ENCODE peak calls at places on chromosomes 5 and 9, in eight cellular contexts. F is CD8-positive, alpha-beta T cell; W is endothelial cell of umbilical vein; V is effector memory CD4-positive, alpha-beta T cell; T is IMR-90; M is thoracic aorta; D is adrenal gland; Z is Peyer's patch. G is an unnamed sample. For H3K36me3 and H3K4me1, the result is how much of the 10 kb centered on the place peaks cover.

GRCh38 chr9:35829764-35830096 is 702 bp downstream of the TMEM8B start:
- DNase-seq in V (no peak), D (no peak), Z (no peak), F (no peak), W (no peak), M (no peak), T (no peak), G (no peak)

GRCh38 chr5:36777105-36777757 is 99.3 kb upstream of the NIPBL start:
- DNase-seq in Z (peak), F (no peak), T (peak), D (peak), M (no peak), W (peak), V (no peak), G (peak)

GRCh38 chr5:139795074-139796001 is at the start of gene PSD2:
- DNase-seq in D (peak), T (no peak), M (no peak), Z (no peak), F (no peak), W (no peak), V (no peak), G (no peak)

GRCh38 chr9:75142208-75142607 is 53.9 kb downstream of the OSTF1 start:
- DNase-seq in V (no peak), D (no peak), F (no peak), T (no peak), M (no peak), W (peak), Z (no peak), G (no peak)

GRCh38 chr9:19116391-19116790 is 10.9 kb downstream of the PLIN2 start:
- DNase-seq in W (no peak), V (no peak), M (no peak), F (no peak), Z (peak), T (peak), D (peak), G (no peak)

GRCh38 chr9:136728548-136729123 is 14.1 kb downstream of the LCN10 start:
- DNase-seq in F (no peak), T (peak), D (peak), M (no peak), Z (no peak), W (peak), V (no peak), G (peak)

GRCh38 chr9:92324889-92325268 is 271 bp downstream of the NOL8 start:
- DNase-seq in V (no peak), M (no peak), D (no peak), F (no peak), W (no peak), Z (no peak), T (no peak), G (no peak)

GRCh38 chr9:101477214-101477613 is 41.6 kb upstream of the ALDOB start:
- DNase-seq in W (no peak), Z (no peak), F (no peak), D (no peak), M (no peak), T (peak), V (no peak), G (no peak)

GRCh38 chr9:129773262-129774048 is 20.6 kb upstream of the PTGES start:
- DNase-seq in D (peak), T (peak), Z (peak), F (no peak), M (no peak), V (no peak), W (no peak), G (peak)

GRCh38 chr5:123879071-123879470 is 367.1 kb downstream of the CSNK1G3 start:
- DNase-seq in D (no peak), F (no peak), M (no peak), T (no peak), W (no peak), Z (no peak), V (no peak), G (no peak)

GRCh38 chr5:133715622-133716021 is 103.3 kb upstream of the FSTL4 start:
- DNase-seq in M (no peak), Z (no peak), D (no peak), W (no peak), T (no peak), V (no peak), F (no peak), G (no peak)

GRCh38 chr9:109914280-109915027 is 134.5 kb downstream of the PALM2AKAP2 start:
- DNase-seq in T (peak), M (no peak), V (no peak), D (no peak), F (no peak), Z (peak), W (no peak), G (peak)

GRCh38 chr9:121201045-121201737 is 478 bp downstream of the RAB14 start:
- DNase-seq in F (peak), M (no peak), W (peak), D (peak), Z (peak), V (peak), T (no peak), G (peak)

GRCh38 chr5:124721336-124721735 is 25.1 kb downstream of the ZNF608 start:
- DNase-seq in D (no peak), Z (no peak), M (no peak), F (no peak), V (no peak), W (no peak), T (no peak), G (no peak)

GRCh38 chr5:14414615-14415515 is 166.7 kb upstream of the OTULINL start:
- DNase-seq in F (no peak), V (no peak), M (no peak), W (no peak), T (no peak), Z (no peak), D (no peak), G (no peak)

GRCh38 chr9:95005276-95006141 is 279.0 kb downstream of the AOPEP start:
- DNase-seq in D (no peak), F (no peak), W (no peak), T (no peak), V (no peak), M (no peak), Z (no peak), G (no peak)

GRCh38 chr9:83596899-83597504 is 25.9 kb upstream of the IDNK start:
- DNase-seq in V (no peak), F (no peak), M (no peak), Z (peak), W (peak), T (no peak), D (peak), G (peak)

GRCh38 chr5:160039810-160040470 is 31.0 kb downstream of the TTC1 start:
- DNase-seq in T (peak), M (no peak), W (peak), F (no peak), D (no peak), Z (no peak), V (no peak), G (no peak)

GRCh38 chr9:36566813-36567217 is 5.9 kb upstream of the MELK start:
- DNase-seq in F (no peak), T (peak), V (no peak), W (peak), D (peak), M (peak), Z (no peak), G (no peak)

GRCh38 chr9:129757045-129757444 is 4.2 kb upstream of the PTGES start:
- DNase-seq in T (no peak), D (peak), Z (no peak), W (no peak), M (no peak), F (no peak), V (no peak), G (no peak)

GRCh38 chr5:2534251-2534650 is 217.2 kb downstream of the IRX2 start:
- DNase-seq in D (no peak), V (no peak), M (no peak), T (no peak), F (no peak), Z (no peak), W (no peak), G (no peak)

GRCh38 chr5:131270809-131271208 is 7.0 kb downstream of the CDC42SE2 start:
- DNase-seq in W (no peak), V (no peak), F (no peak), T (peak), Z (no peak), D (no peak), M (no peak), G (no peak)

GRCh38 chr5:72487151-72487550 is 20.1 kb downstream of the ZNF366 start:
- DNase-seq in M (no peak), W (no peak), F (no peak), V (no peak), D (no peak), Z (no peak), T (no peak), G (no peak)

GRCh38 chr9:81717061-81717746 is 27.9 kb upstream of the TLE1 start:
- DNase-seq in F (no peak), Z (no peak), M (no peak), V (no peak), D (no peak), W (no peak), T (no peak), G (no peak)

GRCh38 chr5:119878712-119879111 is 249.4 kb downstream of the FAM170A start:
- DNase-seq in D (no peak), F (no peak), W (no peak), Z (no peak), V (no peak), T (no peak), M (no peak), G (no peak)

GRCh38 chr9:98590115-98590514 is 118.6 kb downstream of the GABBR2 start:
- DNase-seq in F (no peak), V (no peak), D (no peak), T (no peak), W (no peak), Z (no peak), M (no peak), G (no peak)

GRCh38 chr5:139639619-139640431 is 8.3 kb upstream of the CXXC5 start:
- DNase-seq in D (peak), V (no peak), W (no peak), M (no peak), F (no peak), T (peak), Z (peak), G (peak)

GRCh38 chr9:90432951-90433350 is 209.7 kb downstream of the DIRAS2 start:
- DNase-seq in V (no peak), Z (no peak), T (no peak), F (no peak), M (no peak), W (no peak), D (no peak), G (no peak)

GRCh38 chr5:72921103-72921502 is 34.7 kb upstream of the FCHO2 start:
- DNase-seq in Z (no peak), V (no peak), F (no peak), M (no peak), D (no peak), T (no peak), W (peak), G (no peak)

GRCh38 chr5:139660105-139660915 is 12.2 kb downstream of the CXXC5 start:
- DNase-seq in T (no peak), Z (peak), M (no peak), D (peak), W (peak), V (no peak), F (no peak), G (peak)

GRCh38 chr5:131814990-131815389 is 18.2 kb upstream of the FNIP1 start:
- DNase-seq in V (no peak), T (peak), M (no peak), W (peak), Z (no peak), D (no peak), F (no peak), G (no peak)

GRCh38 chr9:70053864-70054263 is 10.2 kb downstream of the MAMDC2 start:
- DNase-seq in M (no peak), Z (no peak), F (no peak), V (no peak), W (peak), T (no peak), D (no peak), G (no peak)

GRCh38 chr9:84990850-84991505 is 321.4 kb downstream of the NTRK2 start:
- DNase-seq in T (no peak), V (no peak), F (no peak), W (no peak), M (no peak), D (no peak), Z (no peak), G (no peak)

GRCh38 chr9:130042931-130043653 is at the start of gene FNBP1:
- DNase-seq in W (peak), D (peak), F (peak), M (no peak), Z (peak), V (peak), T (peak), G (peak)

GRCh38 chr5:41856644-41857491 is 13.4 kb downstream of the OXCT1 start:
- DNase-seq in D (peak), V (peak), W (peak), Z (peak), M (no peak), F (no peak), T (peak), G (peak)

GRCh38 chr5:57243286-57244137 is 69.7 kb downstream of the GPBP1 start:
- DNase-seq in V (no peak), D (no peak), W (no peak), M (no peak), Z (no peak), F (no peak), T (no peak), G (peak)
- H3K36me3 ChIP-seq in V (under half), D (under half), W (under half), M (under half), Z (under half), F (under half), T (under half), G (under half)

DNA sequence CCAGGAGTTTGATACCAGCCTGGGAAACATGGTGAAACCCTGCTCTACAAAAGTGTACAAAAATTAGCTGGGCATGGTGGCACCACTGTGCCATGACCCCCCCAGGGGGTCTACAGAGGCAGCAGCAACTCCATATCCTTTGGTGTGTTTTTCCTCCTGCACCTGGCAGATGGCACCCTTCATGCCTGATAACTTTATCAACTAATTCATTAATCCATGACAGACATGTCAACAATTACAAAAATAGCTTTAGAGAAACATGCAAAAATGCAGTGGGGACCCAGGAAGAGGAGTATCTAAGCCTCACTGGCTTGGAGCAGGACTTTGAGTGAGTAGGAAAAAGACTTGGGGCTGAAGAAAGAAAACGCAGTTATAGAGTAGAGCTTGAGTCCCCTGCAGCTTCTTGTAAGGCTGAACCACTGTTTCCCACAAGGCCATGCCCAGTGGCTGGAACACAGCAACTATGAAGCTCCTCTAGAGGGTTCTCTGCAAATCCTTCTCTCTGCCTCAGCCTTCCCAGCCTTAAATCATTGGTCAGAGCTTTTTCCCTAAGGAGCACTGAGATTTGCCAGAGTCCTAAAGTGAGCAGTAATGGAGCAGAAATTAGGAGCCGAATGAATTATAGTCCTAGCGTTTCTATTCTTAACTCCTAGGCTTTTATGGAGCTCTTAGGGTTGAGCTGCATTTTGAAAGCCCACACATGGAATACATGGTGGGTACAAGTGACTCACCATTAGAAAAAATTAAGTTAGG is 25.5 kb upstream of the B4GALT1 start:
- DNase-seq in M (no peak), T (no peak), V (no peak), W (no peak), F (no peak), D (no peak), Z (no peak), G (no peak)
- H3K4me1 ChIP-seq in M (half or more), T (under half), V (under half), W (under half), F (under half), D (under half), Z (under half), G (under half)

DNA sequence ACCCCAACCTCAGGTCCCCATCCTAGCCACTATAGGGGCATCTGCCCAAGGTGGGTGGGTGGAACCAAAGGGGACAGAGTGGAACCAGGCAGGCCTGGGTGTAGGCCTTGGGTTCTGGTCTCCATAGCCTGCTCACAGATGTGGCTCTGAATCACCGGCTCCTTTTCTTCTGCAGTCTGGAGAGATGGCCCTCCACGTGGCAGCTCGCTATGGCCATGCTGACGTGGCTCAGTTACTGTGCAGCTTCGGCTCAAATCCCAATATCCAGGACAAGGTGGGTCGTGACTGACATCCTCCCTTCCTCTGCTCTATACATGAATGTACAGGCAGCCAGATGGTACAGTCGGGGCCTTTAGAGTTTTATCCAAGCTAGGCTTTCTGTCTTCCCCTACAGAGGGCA is 77.3 kb upstream of the CTSL start:
- DNase-seq in F (no peak), W (no peak), Z (no peak), V (no peak), M (no peak), D (no peak), T (no peak), G (no peak)
- H3K36me3 ChIP-seq in F (under half), W (under half), Z (under half), V (under half), M (under half), D (under half), T (under half), G (under half)

GRCh38 chr5:143397302-143398052 is 6.0 kb downstream of the NR3C1 start:
- DNase-seq in Z (no peak), M (no peak), D (no peak), W (peak), V (no peak), F (no peak), T (no peak), G (no peak)
- H3K4me1 ChIP-seq in Z (under half), M (half or more), D (half or more), W (half or more), V (under half), F (half or more), T (under half), G (under half)

GRCh38 chr5:151779531-151780125 is 7.9 kb downstream of the G3BP1 start:
- DNase-seq in Z (no peak), V (no peak), D (no peak), F (no peak), W (no peak), T (no peak), M (no peak), G (no peak)
- H3K36me3 ChIP-seq in Z (under half), V (under half), D (under half), F (under half), W (under half), T (under half), M (under half), G (under half)

DNA sequence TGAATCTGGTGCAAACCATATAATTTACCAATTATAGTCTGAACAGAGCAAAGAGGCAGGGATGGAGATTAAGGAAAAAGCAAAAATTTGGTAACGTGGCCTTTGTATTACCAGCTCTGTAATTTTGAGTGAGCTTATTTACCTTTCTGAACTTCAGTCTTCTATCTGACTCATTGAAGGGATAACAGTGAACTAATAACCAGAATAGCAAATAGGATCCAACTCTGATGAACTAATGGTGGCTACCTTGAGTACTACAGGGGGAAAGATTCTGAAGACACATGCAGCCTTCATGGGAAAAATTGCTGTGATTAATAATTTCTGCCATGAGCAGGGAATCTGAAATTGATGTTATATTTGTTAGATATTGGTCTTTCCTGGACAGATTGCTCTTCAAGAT is 23.0 kb upstream of the LARP1 start:
- DNase-seq in M (no peak), T (no peak), Z (no peak), V (no peak), F (no peak), D (no peak), W (no peak), G (no peak)
- H3K4me1 ChIP-seq in M (under half), T (under half), Z (under half), V (under half), F (under half), D (under half), W (under half), G (under half)